ENCODE peak calls at places on chromosomes 12 and 14, in four cellular contexts. L is tibial artery, B is prostate gland, H is body of pancreas. Q is an unnamed sample.

GRCh38 chr12:108418162-108418561 is 79.1 kb upstream of the CMKLR1 start:
- DNase-seq in L (no peak), H (no peak), B (no peak), Q (no peak)

GRCh38 chr12:103011974-103012763 is 54.7 kb downstream of the ASCL1 start:
- DNase-seq in H (no peak), B (no peak), L (no peak), Q (no peak)

GRCh38 chr14:50948205-50948604 is 3.9 kb upstream of the PYGL start:
- DNase-seq in B (no peak), H (no peak), L (no peak), Q (no peak)

GRCh38 chr14:94177806-94178205 is 3.7 kb downstream of the PPP4R4 start:
- DNase-seq in B (no peak), H (no peak), L (no peak), Q (no peak)

GRCh38 chr12:97805086-97805485 is 342.5 kb downstream of the RMST start:
- DNase-seq in B (no peak), L (no peak), H (no peak), Q (no peak)

GRCh38 chr12:56084958-56085543 is 5.1 kb downstream of the ERBB3 start:
- DNase-seq in B (no peak), H (peak), L (no peak), Q (no peak)

GRCh38 chr12:132208153-132208823 is 64.0 kb downstream of the NOC4L start:
- DNase-seq in H (no peak), L (peak), B (no peak), Q (no peak)

GRCh38 chr12:12333407-12333831 is 16.6 kb downstream of the MANSC1 start:
- DNase-seq in L (no peak), H (peak), B (no peak), Q (no peak)

GRCh38 chr14:102187044-102187443 is 47.3 kb downstream of the WDR20 start:
- DNase-seq in H (no peak), B (no peak), L (no peak), Q (no peak)

GRCh38 chr12:8052679-8053078 is 13.5 kb downstream of the C3AR1 start:
- DNase-seq in B (no peak), L (no peak), H (no peak), Q (no peak)

GRCh38 chr12:25929096-25929637 is 29.3 kb upstream of the RASSF8 start:
- DNase-seq in L (no peak), B (no peak), H (no peak), Q (no peak)

GRCh38 chr12:22765731-22766130 is 140.8 kb downstream of the ETNK1 start:
- DNase-seq in B (no peak), H (no peak), L (no peak), Q (no peak)

GRCh38 chr14:35669782-35670181 is 135.8 kb downstream of the INSM2 start:
- DNase-seq in B (peak), H (no peak), L (no peak), Q (peak)

GRCh38 chr14:44803239-44803905 is 158.4 kb downstream of the KLHL28 start:
- DNase-seq in L (no peak), B (no peak), H (no peak), Q (peak)

GRCh38 chr12:14366211-14366762 is 805 bp downstream of the ATF7IP start:
- DNase-seq in H (no peak), L (no peak), B (peak), Q (peak)

GRCh38 chr14:52069617-52070431 is 965 bp upstream of the NID2 start:
- DNase-seq in B (no peak), H (peak), L (peak), Q (no peak)

GRCh38 chr14:51139221-51139681 is 44.3 kb upstream of the TRIM9 start:
- DNase-seq in L (no peak), B (no peak), H (no peak), Q (no peak)

GRCh38 chr12:6364037-6364360 is 11.4 kb downstream of the SCNN1A start:
- DNase-seq in B (no peak), H (no peak), L (no peak), Q (no peak)

GRCh38 chr12:53867216-53868012 is 71.2 kb upstream of the HOXC13 start:
- DNase-seq in B (no peak), H (no peak), L (no peak), Q (no peak)

GRCh38 chr12:12449533-12450025 is 92.7 kb downstream of the BORCS5 start:
- DNase-seq in H (peak), L (no peak), B (peak), Q (peak)

GRCh38 chr12:120662879-120663278 is 22.5 kb downstream of the CABP1 start:
- DNase-seq in H (no peak), B (no peak), L (no peak), Q (no peak)

GRCh38 chr14:87131879-87132278 is 861.1 kb downstream of the GALC start:
- DNase-seq in B (no peak), L (no peak), H (no peak), Q (no peak)

GRCh38 chr12:33663000-33663654 is 223.5 kb upstream of the SYT10 start:
- DNase-seq in B (no peak), H (no peak), L (no peak), Q (no peak)

GRCh38 chr12:116687888-116688287 is 50.0 kb downstream of the SPRING1 start:
- DNase-seq in B (no peak), L (peak), H (no peak), Q (no peak)

GRCh38 chr12:81520064-81520945 is 238.8 kb downstream of the PPFIA2 start:
- DNase-seq in L (no peak), B (no peak), H (no peak), Q (no peak)

GRCh38 chr12:38919191-38919590 is 13.8 kb upstream of the CPNE8 start:
- DNase-seq in L (no peak), H (no peak), B (no peak), Q (no peak)

GRCh38 chr14:89924224-89924623 is 30.3 kb downstream of the EFCAB11 start:
- DNase-seq in L (no peak), B (no peak), H (no peak), Q (peak)

GRCh38 chr12:56629459-56630179 is 507 bp downstream of the BAZ2A start:
- DNase-seq in L (no peak), B (no peak), H (peak), Q (no peak)

GRCh38 chr14:24365600-24366374 is 2.2 kb upstream of the NFATC4 start:
- DNase-seq in H (peak), L (peak), B (peak), Q (peak)

GRCh38 chr14:20490563-20490962 is 14.8 kb upstream of the RNASE10 start:
- DNase-seq in H (no peak), B (no peak), L (no peak), Q (no peak)

GRCh38 chr12:48261773-48262172 is 58.7 kb upstream of the OR10AD1 start:
- DNase-seq in B (no peak), H (no peak), L (no peak), Q (no peak)

GRCh38 chr14:48325486-48325885 is 650.1 kb upstream of the MDGA2 start:
- DNase-seq in L (no peak), B (no peak), H (no peak), Q (no peak)

GRCh38 chr14:104229621-104230041 is 91.2 kb downstream of the KIF26A start:
- DNase-seq in L (no peak), H (no peak), B (peak), Q (peak)

GRCh38 chr14:102927878-102928411 is 5.5 kb downstream of the AMN start:
- DNase-seq in L (no peak), B (no peak), H (no peak), Q (no peak)

GRCh38 chr14:93997933-93998870 is 1.1 kb downstream of the CCDC197 start:
- DNase-seq in H (no peak), L (no peak), B (no peak), Q (no peak)

GRCh38 chr12:11732023-11732422 is 82.5 kb downstream of the ETV6 start:
- DNase-seq in L (no peak), H (no peak), B (no peak), Q (no peak)

GRCh38 chr12:119444462-119445044 is 110.0 kb downstream of the CCDC60 start:
- DNase-seq in L (no peak), B (peak), H (peak), Q (peak)

GRCh38 chr12:104664368-104664767 is 207.6 kb downstream of the CHST11 start:
- DNase-seq in B (no peak), L (no peak), H (no peak), Q (no peak)

GRCh38 chr14:52275372-52275771 is 7.9 kb downstream of the PTGDR start:
- DNase-seq in L (no peak), B (no peak), H (no peak), Q (no peak)

GRCh38 chr14:99247772-99248171 is 24.2 kb downstream of the BCL11B start:
- DNase-seq in B (no peak), L (no peak), H (no peak), Q (no peak)

GRCh38 chr14:99245541-99246511 is 26.2 kb downstream of the BCL11B start:
- DNase-seq in B (no peak), L (no peak), H (peak), Q (no peak)

GRCh38 chr14:99248761-99249171 is 23.2 kb downstream of the BCL11B start:
- DNase-seq in L (no peak), H (no peak), B (no peak), Q (no peak)

GRCh38 chr14:99246536-99247083 is 25.4 kb downstream of the BCL11B start:
- DNase-seq in H (no peak), B (no peak), L (no peak), Q (no peak)

GRCh38 chr14:99247091-99247729 is 24.8 kb downstream of the BCL11B start:
- DNase-seq in B (no peak), L (no peak), H (no peak), Q (no peak)
- H3K4me3 ChIP-seq in B (no peak), L (no peak), H (no peak), Q (no peak)

DNA sequence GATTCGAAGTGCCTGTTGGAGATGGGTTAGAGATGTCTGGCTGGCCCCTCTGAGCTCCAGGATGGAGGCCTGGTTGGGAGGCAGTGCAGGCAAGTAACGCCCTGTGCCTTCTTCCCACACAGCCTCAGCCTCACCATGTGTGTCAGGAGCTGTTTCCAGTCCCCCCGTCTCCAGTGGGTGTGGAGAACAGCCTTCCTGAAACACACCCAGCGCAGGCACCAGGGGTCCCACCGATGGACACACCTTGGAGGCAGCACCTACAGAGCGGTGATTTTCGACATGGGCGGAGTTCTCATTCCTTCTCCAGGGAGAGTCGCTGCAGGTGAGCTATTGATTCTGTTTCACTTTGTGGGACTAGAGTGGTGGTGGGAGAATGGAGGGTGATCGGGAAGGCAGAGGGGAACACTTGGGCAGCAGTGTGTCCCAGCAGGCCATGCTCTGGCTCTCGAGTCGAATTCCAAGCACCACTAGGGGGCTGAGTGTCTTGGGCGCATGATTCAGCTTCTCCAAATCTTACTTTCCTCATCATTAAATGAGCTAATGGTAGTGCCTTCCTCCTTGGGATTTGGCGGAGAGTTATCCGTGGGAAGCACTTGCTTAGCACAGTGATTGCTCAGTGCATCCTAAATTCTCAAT is 6.8 kb downstream of the ACAD10 start:
- DNase-seq in L (no peak), H (no peak), B (no peak), Q (no peak)
- TF ChIP-seq CTCF in L (no peak), H (no peak), B (no peak), Q (peak)

GRCh38 chr12:67704071-67704470 is 55.5 kb downstream of the DYRK2 start:
- DNase-seq in H (no peak), L (no peak), B (no peak), Q (no peak)
- H3K4me3 ChIP-seq in H (no peak), L (no peak), B (no peak), Q (no peak)

GRCh38 chr12:2054091-2055018 is 1.6 kb downstream of the CACNA1C start:
- DNase-seq in H (no peak), L (peak), B (peak), Q (no peak)

GRCh38 chr12:2053675-2054070 is 886 bp downstream of the CACNA1C start:
- DNase-seq in L (peak), H (no peak), B (no peak), Q (no peak)

GRCh38 chr12:2051700-2052625 is 824 bp upstream of the CACNA1C start:
- DNase-seq in L (no peak), B (no peak), H (no peak), Q (no peak)

GRCh38 chr12:2049604-2050540 is 2.9 kb upstream of the CACNA1C start:
- DNase-seq in H (no peak), L (no peak), B (peak), Q (peak)

GRCh38 chr12:2052861-2053674 is at the start of gene CACNA1C:
- DNase-seq in L (peak), B (peak), H (peak), Q (no peak)
- TF ChIP-seq CTCF in L (peak), B (peak), H (no peak), Q (peak)

GRCh38 chr14:61698216-61698980 is 3.1 kb downstream of the HIF1A start:
- DNase-seq in H (no peak), B (no peak), L (no peak), Q (no peak)

GRCh38 chr14:61701946-61702345 is 6.6 kb downstream of the HIF1A start:
- DNase-seq in L (no peak), H (no peak), B (no peak), Q (no peak)

GRCh38 chr14:61703342-61704129 is 8.2 kb downstream of the HIF1A start:
- DNase-seq in L (no peak), B (no peak), H (no peak), Q (no peak)

GRCh38 chr14:61699092-61699491 is 3.8 kb downstream of the HIF1A start:
- DNase-seq in L (no peak), B (no peak), H (no peak), Q (no peak)

GRCh38 chr14:61700104-61700886 is 5.0 kb downstream of the HIF1A start:
- DNase-seq in H (no peak), L (no peak), B (no peak), Q (no peak)
- H3K4me3 ChIP-seq in H (no peak), L (no peak), B (no peak), Q (no peak)

GRCh38 chr12:128267651-128268347 is 829 bp downstream of the TMEM132C start:
- DNase-seq in H (no peak), L (no peak), B (no peak), Q (no peak)
- TF ChIP-seq CTCF in H (no peak), L (no peak), B (no peak), Q (no peak)

GRCh38 chr12:27823038-27823437 is 43.0 kb upstream of the MANSC4 start:
- DNase-seq in L (no peak), B (no peak), H (no peak), Q (no peak)

GRCh38 chr12:27824126-27824842 is 44.2 kb upstream of the MANSC4 start:
- DNase-seq in B (no peak), H (no peak), L (no peak), Q (no peak)

GRCh38 chr12:27820564-27820963 is 40.5 kb upstream of the MANSC4 start:
- DNase-seq in B (no peak), L (no peak), H (no peak), Q (no peak)

GRCh38 chr12:27821259-27821973 is 41.4 kb upstream of the MANSC4 start:
- DNase-seq in L (no peak), B (peak), H (peak), Q (peak)

GRCh38 chr12:27822076-27822712 is 42.2 kb upstream of the MANSC4 start:
- DNase-seq in H (no peak), L (no peak), B (no peak), Q (no peak)
- H3K4me3 ChIP-seq in H (no peak), L (no peak), B (no peak), Q (no peak)

DNA sequence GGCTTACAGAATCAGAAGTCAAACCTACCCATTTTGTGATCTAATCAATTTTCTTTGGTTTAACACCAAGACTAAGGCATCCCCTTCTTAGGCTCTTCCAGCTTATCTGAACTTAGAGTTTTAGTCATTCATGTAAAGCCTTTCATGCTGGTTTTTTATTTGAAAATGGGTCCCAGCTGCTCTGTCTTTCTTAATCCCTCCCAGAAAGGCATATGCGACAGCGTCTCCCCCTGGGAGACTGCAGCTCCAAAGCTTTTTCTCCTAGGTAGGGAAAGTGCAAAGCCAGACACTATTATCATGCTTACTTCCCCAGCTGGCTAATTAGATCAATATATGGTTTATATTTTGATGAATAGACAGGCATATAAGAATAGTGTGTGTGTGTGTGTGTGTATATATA is 96.6 kb upstream of the E2F7 start:
- DNase-seq in H (no peak), L (no peak), B (no peak), Q (no peak)
- TF ChIP-seq CTCF in H (no peak), L (no peak), B (no peak), Q (no peak)

GRCh38 chr14:61813101-61813596 is 50.9 kb downstream of the SNAPC1 start:
- DNase-seq in B (peak), L (no peak), H (no peak), Q (no peak)

GRCh38 chr14:61812347-61813100 is 50.3 kb downstream of the SNAPC1 start:
- DNase-seq in B (no peak), L (no peak), H (no peak), Q (no peak)

DNA sequence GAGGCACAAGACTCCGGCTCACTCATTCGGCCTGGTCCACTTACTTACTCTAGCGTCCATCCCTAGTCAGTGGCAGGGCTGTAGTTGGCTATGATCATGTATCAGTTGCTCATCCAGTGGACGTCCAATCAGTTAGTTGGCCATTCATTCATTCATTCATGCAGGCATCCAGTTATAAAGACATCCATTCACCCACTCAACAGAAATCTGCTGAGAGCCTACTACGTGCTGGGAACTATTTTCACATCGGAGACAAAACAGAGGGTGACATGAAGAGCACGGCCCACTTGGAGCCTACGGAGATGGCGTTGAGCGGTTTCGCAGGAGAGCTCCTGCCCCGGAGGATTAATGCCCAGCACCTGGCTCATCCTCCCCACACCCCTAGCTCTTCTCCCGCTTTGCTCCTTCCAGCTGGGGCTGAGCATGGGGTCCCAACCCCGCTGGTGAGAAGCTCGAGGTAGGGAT is 49.7 kb downstream of the SNAPC1 start:
- DNase-seq in B (no peak), H (no peak), L (no peak), Q (no peak)
- H3K4me3 ChIP-seq in B (no peak), H (no peak), L (no peak), Q (no peak)

GRCh38 chr12:109423392-109423791 is 53.7 kb downstream of the KCTD10 start:
- DNase-seq in B (no peak), H (no peak), L (no peak), Q (no peak)
- TF ChIP-seq CTCF in B (no peak), H (no peak), L (no peak), Q (no peak)

Q was measured in LNCaP clone FGC.